ENCODE peak calls at places on chromosome 2, in eight cellular contexts. M is uterus; J is T-helper 2 cell treated with Interferon-gamma antibody and Interleukin-4, amounts not matched to agents 5 μg/mL and 100 μg/mL, for 36 hours; D is tibial nerve; U is sciatic nerve; A is NCI-H1694 treated with DMSO at 0.1 percent for 48 hours; Q is activated naive CD4-positive, alpha-beta T cell treated with anti-CD3 and anti-CD28 coated beads, Interleukin-2, amount 50 U/mL, for 16 hours; G is HEK293T. H is an unnamed sample.

GRCh38 chr2:2902551-2903216 is 474.9 kb downstream of the EIPR1 start:
- DNase-seq in M (no peak), J (no peak), D (no peak), U (no peak), A (no peak), Q (no peak), G (no peak), H (no peak)

GRCh38 chr2:127453392-127454171 is 35.4 kb downstream of the PROC start:
- DNase-seq in M (no peak), J (no peak), D (no peak), U (no peak), A (no peak), Q (no peak), G (no peak), H (no peak)

GRCh38 chr2:241228860-241229516 is 40.5 kb downstream of the ANO7 start:
- DNase-seq in M (no peak), J (no peak), D (no peak), U (no peak), A (no peak), Q (no peak), G (no peak), H (peak)

GRCh38 chr2:154623819-154624218 is 74.7 kb upstream of the KCNJ3 start:
- DNase-seq in M (no peak), J (no peak), D (peak), U (no peak), A (peak), Q (no peak), G (peak), H (no peak)

GRCh38 chr2:24970483-24971299 is 1.1 kb downstream of the DNAJC27 start:
- DNase-seq in M (no peak), J (no peak), D (peak), U (no peak), A (no peak), Q (no peak), G (peak), H (no peak)

GRCh38 chr2:152335016-152335850 is at the start of gene FMNL2:
- DNase-seq in M (peak), J (peak), D (peak), U (peak), A (peak), Q (peak), G (peak), H (peak)

GRCh38 chr2:65070172-65070830 is 14.1 kb downstream of the CEP68 start:
- DNase-seq in M (no peak), J (no peak), D (no peak), U (no peak), A (no peak), Q (no peak), G (no peak), H (no peak)

GRCh38 chr2:15729709-15730544 is 138.3 kb downstream of the DDX1 start:
- DNase-seq in M (no peak), J (no peak), D (no peak), U (no peak), A (peak), Q (no peak), G (no peak), H (no peak)

GRCh38 chr2:23925702-23926288 is 1.1 kb downstream of the ATAD2B start:
- DNase-seq in M (peak), J (peak), D (peak), U (peak), A (no peak), Q (peak), G (peak), H (peak)

GRCh38 chr2:67954125-67954748 is 108.6 kb downstream of the C1D start:
- DNase-seq in M (no peak), J (no peak), D (no peak), U (no peak), A (no peak), Q (no peak), G (no peak), H (no peak)

GRCh38 chr2:231786177-231786916 is at the start of gene COPS7B:
- DNase-seq in M (peak), J (peak), D (peak), U (peak), A (peak), Q (peak), G (peak), H (peak)

GRCh38 chr2:3169106-3169870 is 208.3 kb downstream of the EIPR1 start:
- DNase-seq in M (no peak), J (no peak), D (no peak), U (no peak), A (no peak), Q (no peak), G (no peak), H (no peak)

GRCh38 chr2:133607679-133608078 is 39.4 kb upstream of the NCKAP5 start:
- DNase-seq in M (no peak), J (no peak), D (no peak), U (no peak), A (no peak), Q (no peak), G (no peak), H (no peak)

GRCh38 chr2:67876176-67876575 is 186.6 kb downstream of the C1D start:
- DNase-seq in M (no peak), J (no peak), D (no peak), U (no peak), A (no peak), Q (no peak), G (no peak), H (no peak)

GRCh38 chr2:187976259-187976658 is 315.4 kb upstream of the GULP1 start:
- DNase-seq in M (no peak), J (no peak), D (no peak), U (no peak), A (no peak), Q (no peak), G (no peak), H (no peak)

GRCh38 chr2:32825291-32825712 is 121.5 kb upstream of the LTBP1 start:
- DNase-seq in M (peak), J (no peak), D (peak), U (peak), A (no peak), Q (no peak), G (no peak), H (no peak)

GRCh38 chr2:232655392-232655791 is 22.0 kb downstream of the EFHD1 start:
- DNase-seq in M (no peak), J (no peak), D (peak), U (no peak), A (no peak), Q (no peak), G (no peak), H (no peak)

GRCh38 chr2:209368924-209369323 is 54.9 kb upstream of the MAP2 start:
- DNase-seq in M (no peak), J (peak), D (no peak), U (no peak), A (no peak), Q (no peak), G (peak), H (peak)

GRCh38 chr2:20151116-20151571 is 73.8 kb downstream of the SDC1 start:
- DNase-seq in M (no peak), J (no peak), D (no peak), U (no peak), A (no peak), Q (no peak), G (no peak), H (no peak)

GRCh38 chr2:66730429-66730828 is 295.5 kb downstream of the MEIS1 start:
- DNase-seq in M (no peak), J (no peak), D (no peak), U (no peak), A (no peak), Q (no peak), G (no peak), H (no peak)

GRCh38 chr2:58862234-58862633 is 621.1 kb upstream of the FANCL start:
- DNase-seq in M (no peak), J (no peak), D (no peak), U (no peak), A (no peak), Q (no peak), G (no peak), H (no peak)

GRCh38 chr2:239882335-239882734 is 142.8 kb downstream of the NDUFA10 start:
- DNase-seq in M (peak), J (peak), D (peak), U (peak), A (peak), Q (peak), G (peak), H (no peak)

GRCh38 chr2:100106460-100106859 is 35.9 kb downstream of the AFF3 start:
- DNase-seq in M (peak), J (no peak), D (peak), U (no peak), A (no peak), Q (no peak), G (peak), H (no peak)

GRCh38 chr2:38165698-38166097 is 89.7 kb upstream of the CYP1B1 start:
- DNase-seq in M (no peak), J (no peak), D (no peak), U (no peak), A (no peak), Q (no peak), G (no peak), H (no peak)

GRCh38 chr2:184053326-184053725 is 545.0 kb upstream of the ZNF804A start:
- DNase-seq in M (no peak), J (no peak), D (no peak), U (no peak), A (no peak), Q (no peak), G (no peak), H (no peak)

GRCh38 chr2:26333286-26333685 is 12.7 kb upstream of the SELENOI start:
- DNase-seq in M (no peak), J (no peak), D (no peak), U (no peak), A (no peak), Q (no peak), G (no peak), H (no peak)

GRCh38 chr2:3078684-3079083 is 298.9 kb downstream of the EIPR1 start:
- DNase-seq in M (no peak), J (no peak), D (no peak), U (no peak), A (no peak), Q (no peak), G (peak), H (no peak)

GRCh38 chr2:228037915-228038314 is 143.6 kb downstream of the SPHKAP start:
- DNase-seq in M (no peak), J (no peak), D (no peak), U (no peak), A (no peak), Q (no peak), G (no peak), H (no peak)

GRCh38 chr2:2296400-2296799 is 34.7 kb downstream of the MYT1L start:
- DNase-seq in M (no peak), J (no peak), D (no peak), U (no peak), A (no peak), Q (no peak), G (no peak), H (no peak)

GRCh38 chr2:239774142-239774462 is 251.0 kb downstream of the NDUFA10 start:
- DNase-seq in M (no peak), J (no peak), D (no peak), U (no peak), A (no peak), Q (no peak), G (no peak), H (no peak)

GRCh38 chr2:100281521-100282438 is 40.5 kb downstream of the LONRF2 start:
- DNase-seq in M (peak), J (peak), D (no peak), U (no peak), A (no peak), Q (no peak), G (no peak), H (no peak)

GRCh38 chr2:15675456-15676195 is 84.0 kb downstream of the DDX1 start:
- DNase-seq in M (no peak), J (no peak), D (no peak), U (no peak), A (no peak), Q (no peak), G (no peak), H (no peak)

GRCh38 chr2:1685078-1685956 is 59.0 kb downstream of the PXDN start:
- DNase-seq in M (no peak), J (no peak), D (no peak), U (peak), A (no peak), Q (no peak), G (no peak), H (no peak)

H was measured in aorta.